ENCODE peak calls at places on chromosome 11, in seven cellular contexts. A is esophagus squamous epithelium; M is CD8-positive, alpha-beta T cell; K is mucosa of gallbladder; J is EL; B is germinal center; W is fibroblast of pulmonary artery. G is an unnamed sample.

GRCh38 chr11:27649800-27650199 is 50.5 kb downstream of the BDNF start:
- DNase-seq in J (no peak), K (no peak), B (no peak), W (no peak), A (no peak), M (no peak), G (no peak)

GRCh38 chr11:12695221-12695794 is 21.1 kb downstream of the TEAD1 start:
- DNase-seq in K (no peak), B (no peak), W (no peak), A (no peak), M (no peak), J (no peak), G (no peak)

GRCh38 chr11:22878039-22878438 is 17.8 kb upstream of the CCDC179 start:
- DNase-seq in B (no peak), K (no peak), J (no peak), M (no peak), W (no peak), A (no peak), G (no peak)

GRCh38 chr11:47143322-47143721 is 33.4 kb downstream of the ARFGAP2 start:
- DNase-seq in J (peak; percentile 94), K (peak; percentile 65), M (no peak), W (peak; percentile 68), B (no peak), A (no peak), G (peak; percentile 93)

GRCh38 chr11:69293819-69294505 is at the start of gene MYEOV:
- DNase-seq in J (peak; percentile 38), K (no peak), M (no peak), W (peak; percentile 38), B (peak; percentile 93), A (no peak), G (peak; percentile 42)

GRCh38 chr11:44766112-44766971 is 39.6 kb downstream of the TSPAN18 start:
- DNase-seq in K (no peak), W (peak; percentile 89), M (no peak), B (no peak), J (peak; percentile 82), A (no peak), G (peak; percentile 96)

GRCh38 chr11:130979386-130979972 is 63.2 kb upstream of the SNX19 start:
- DNase-seq in B (no peak), K (no peak), M (no peak), A (no peak), J (peak; percentile 8), W (peak; percentile 61), G (peak; percentile 45)

GRCh38 chr11:17414317-17414737 is 25.9 kb upstream of the KCNJ11 start:
- DNase-seq in A (no peak), K (no peak), M (no peak), J (no peak), W (no peak), B (no peak), G (no peak)

GRCh38 chr11:96254087-96254486 is 88.9 kb downstream of the MAML2 start:
- DNase-seq in M (no peak), K (no peak), A (no peak), B (peak; percentile 30), W (peak; percentile 93), J (peak; percentile 69), G (peak; percentile 61)

GRCh38 chr11:36109850-36110606 is 166.2 kb downstream of the LDLRAD3 start:
- DNase-seq in A (no peak), B (no peak), K (no peak), J (no peak), M (no peak), W (peak; percentile 38), G (no peak)

GRCh38 chr11:132187391-132187790 is 817.0 kb downstream of the NTM start:
- DNase-seq in J (no peak), A (no peak), K (no peak), W (no peak), B (no peak), M (no peak), G (no peak)

GRCh38 chr11:28673687-28674431 is 565.7 kb downstream of the METTL15 start:
- DNase-seq in A (no peak), K (no peak), W (no peak), M (no peak), J (peak; percentile 71), B (no peak), G (peak; percentile 81)

GRCh38 chr11:69729252-69729651 is 25.4 kb upstream of the FGF19 start:
- DNase-seq in K (no peak), M (no peak), W (no peak), B (no peak), A (no peak), J (no peak), G (no peak)